ENCODE peak calls at places on chromosomes 16 and 17, in six cellular contexts. K, P, Z, Q, F and X are unnamed samples.

GRCh38 chr17:45784293-45784582 is at the start of gene CRHR1:
- DNase-seq in K (no peak), P (peak; percentile 86), Z (no peak), Q (no peak), F (no peak), X (no peak)

GRCh38 chr17:30554839-30555751 is 77.9 kb downstream of the GOSR1 start:
- DNase-seq in K (peak; percentile 71), P (peak; percentile 93), Z (no peak), Q (peak; percentile 40), F (peak; percentile 73), X (no peak)

GRCh38 chr17:63511331-63511730 is 11.8 kb upstream of the KCNH6 start:
- DNase-seq in K (no peak), P (no peak), Z (no peak), Q (no peak), F (no peak), X (no peak)

GRCh38 chr16:91484-91883 is 13.5 kb downstream of the MPG start:
- DNase-seq in K (no peak), P (no peak), Z (no peak), Q (peak; percentile 45), F (no peak), X (no peak)

GRCh38 chr17:51166987-51167931 is 1.0 kb downstream of the NME2 start:
- DNase-seq in K (peak; percentile 87), P (peak; percentile 90), Z (peak; percentile 72), Q (peak; percentile 55), F (peak; percentile 87), X (peak; percentile 21)

GRCh38 chr17:82095777-82096708 is 2.0 kb downstream of the FASN start:
- DNase-seq in K (no peak), P (no peak), Z (no peak), Q (no peak), F (no peak), X (no peak)

GRCh38 chr17:81918762-81919545 is 978 bp upstream of the SIRT7 start:
- DNase-seq in K (no peak), P (no peak), Z (no peak), Q (no peak), F (no peak), X (no peak)

GRCh38 chr17:38572292-38572664 is 33.5 kb downstream of the SRCIN1 start:
- DNase-seq in K (no peak), P (no peak), Z (no peak), Q (no peak), F (no peak), X (no peak)

GRCh38 chr17:7043195-7043543 is 723 bp downstream of the SLC16A11 start:
- DNase-seq in K (no peak), P (no peak), Z (peak; percentile 77), Q (no peak), F (no peak), X (no peak)

GRCh38 chr17:64192588-64192987 is 62.6 kb upstream of the ERN1 start:
- DNase-seq in K (no peak), P (no peak), Z (no peak), Q (no peak), F (no peak), X (no peak)

GRCh38 chr17:38463451-38463858 is 35.2 kb downstream of the ARHGAP23 start:
- DNase-seq in K (no peak), P (no peak), Z (peak; percentile 41), Q (no peak), F (no peak), X (peak; percentile 23)

GRCh38 chr16:27867122-27868110 is 196.1 kb downstream of the GSG1L start:
- DNase-seq in K (peak; percentile 90), P (peak; percentile 98), Z (peak; percentile 59), Q (peak; percentile 82), F (no peak), X (peak; percentile 67)

GRCh38 chr16:26569793-26570192 is 496.9 kb upstream of the C16orf82 start:
- DNase-seq in K (peak; percentile 52), P (peak; percentile 78), Z (no peak), Q (no peak), F (no peak), X (no peak)

GRCh38 chr17:4806770-4807533 is at the start of gene PLD2:
- DNase-seq in K (peak; percentile 95), P (peak; percentile 97), Z (peak; percentile 94), Q (peak; percentile 83), F (peak; percentile 94), X (peak; percentile 84)

GRCh38 chr17:21470861-21471260 is 94.7 kb downstream of the KCNJ12 start:
- DNase-seq in K (no peak), P (no peak), Z (no peak), Q (no peak), F (no peak), X (no peak)

GRCh38 chr17:58648236-58648635 is 43.6 kb downstream of the TEX14 start:
- DNase-seq in K (no peak), P (no peak), Z (no peak), Q (no peak), F (no peak), X (no peak)

GRCh38 chr17:43663383-43663782 is 1.7 kb upstream of the MEOX1 start:
- DNase-seq in K (no peak), P (no peak), Z (no peak), Q (no peak), F (no peak), X (no peak)

GRCh38 chr17:13311301-13311700 is 290.4 kb downstream of the HS3ST3A1 start:
- DNase-seq in K (no peak), P (no peak), Z (no peak), Q (peak; percentile 57), F (no peak), X (no peak)

GRCh38 chr17:6676802-6677157 is 25.2 kb downstream of the C17orf100 start:
- DNase-seq in K (no peak), P (peak; percentile 46), Z (no peak), Q (no peak), F (no peak), X (no peak)

GRCh38 chr17:50538549-50539410 is 6.2 kb downstream of the EPN3 start:
- DNase-seq in K (no peak), P (peak; percentile 71), Z (no peak), Q (no peak), F (no peak), X (no peak)

GRCh38 chr17:37142294-37142944 is 193.7 kb downstream of the AATF start:
- DNase-seq in K (no peak), P (no peak), Z (no peak), Q (no peak), F (no peak), X (no peak)

GRCh38 chr16:55944377-55944802 is 69.2 kb upstream of the CES5A start:
- DNase-seq in K (peak; percentile 76), P (peak; percentile 92), Z (peak; percentile 68), Q (peak; percentile 88), F (peak; percentile 80), X (peak; percentile 85)

DNA sequence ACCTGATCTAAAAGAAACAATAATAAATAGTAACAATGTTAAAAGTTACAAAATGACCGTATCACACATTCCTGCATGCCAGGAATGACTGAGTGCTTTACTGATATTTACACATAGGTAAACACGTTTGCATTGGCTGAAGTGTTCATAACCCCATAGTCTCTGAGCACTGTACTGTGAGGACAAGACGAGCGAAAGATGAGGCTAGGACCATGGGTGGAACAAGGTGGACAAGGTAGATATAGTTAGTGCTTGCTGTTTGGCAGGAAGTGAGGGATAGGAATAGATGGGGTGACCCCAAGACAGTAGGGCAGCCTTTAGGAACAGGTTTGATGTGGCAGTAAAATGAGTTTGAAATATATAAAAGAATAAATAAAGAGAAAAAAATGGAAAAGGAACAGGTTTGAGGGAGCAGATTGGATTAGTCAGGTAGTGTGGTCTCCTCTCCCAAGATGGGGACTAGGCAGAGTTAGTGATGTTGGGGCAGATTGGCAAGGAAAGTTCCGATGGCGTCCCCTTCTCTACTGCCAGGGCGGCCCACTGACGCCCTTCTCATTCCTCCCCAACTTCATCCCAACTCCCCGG is 453 bp upstream of the E2F4 start:
- DNase-seq in K (no peak), P (no peak), Z (no peak), Q (no peak), F (no peak), X (no peak)
- H3K4me3 ChIP-seq in K (peak overlapping the region; percentile 100), P (peak overlapping the region; percentile 99), Z (peak overlapping the region; percentile 100), Q (no peak overlapping the region), F (no peak overlapping the region), X (peak overlapping the region; percentile 99)

DNA sequence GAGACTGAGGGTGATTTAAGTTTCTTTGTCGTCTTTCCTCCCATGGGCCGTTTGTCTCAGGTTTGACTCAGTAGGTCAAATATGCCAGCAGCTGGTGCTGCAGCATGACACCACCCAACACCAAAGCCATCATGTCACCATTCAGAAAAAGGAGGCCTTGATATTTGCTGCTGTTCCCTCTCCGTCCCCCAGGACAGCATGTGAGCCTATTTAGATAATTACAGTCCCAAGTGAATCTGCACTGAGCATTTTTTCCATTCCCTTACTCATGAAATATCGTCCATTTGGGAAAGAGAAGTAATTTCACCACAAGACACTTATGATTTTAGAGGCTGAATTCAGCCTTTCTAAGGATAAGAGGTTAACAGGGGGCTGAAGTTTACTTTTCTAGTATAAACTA is 62.2 kb upstream of the ADORA2B start:
- DNase-seq in K (no peak), P (no peak), Z (no peak), Q (peak; percentile 11), F (no peak), X (no peak)
- H3K27ac ChIP-seq in K (no peak overlapping the region), P (no peak overlapping the region), Z (no peak overlapping the region), Q (no peak overlapping the region), F (no peak overlapping the region), X (no peak overlapping the region)

DNA sequence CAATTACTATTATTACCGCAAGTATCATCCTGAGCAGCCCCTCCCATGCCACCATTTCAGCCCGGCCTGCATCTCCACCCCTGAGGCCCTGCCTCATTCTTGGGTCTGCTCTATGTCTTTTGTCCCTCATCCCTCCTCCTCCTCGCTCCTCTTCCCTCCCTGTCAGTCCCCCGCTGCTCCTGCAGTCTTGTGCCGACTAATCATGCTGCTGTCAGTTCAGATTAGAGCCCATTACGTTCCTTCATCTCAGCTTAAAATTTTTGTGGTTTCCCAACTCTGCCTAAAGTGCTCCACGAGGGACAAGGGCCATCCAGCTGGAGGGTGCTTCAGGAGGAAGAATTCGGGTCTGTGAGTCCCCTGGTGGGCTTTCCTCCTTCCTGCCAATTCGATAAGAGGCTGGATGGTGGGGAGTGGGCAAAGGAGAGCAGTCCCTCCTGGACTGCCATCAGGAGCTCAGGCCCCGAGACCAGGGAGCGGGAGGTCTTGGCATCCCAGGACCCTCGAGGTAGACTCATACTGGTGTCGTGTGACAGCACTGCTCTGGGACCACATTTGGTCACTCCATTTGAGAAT is 32.9 kb upstream of the GOSR2 start:
- DNase-seq in K (no peak), P (peak; percentile 59), Z (no peak), Q (no peak), F (no peak), X (no peak)
- H3K27me3 ChIP-seq in K (no peaks in the 10 kb centered on the region), P (peaks cover 5% of the 10 kb centered on the region), Z (no peaks in the 10 kb centered on the region), Q (no peaks in the 10 kb centered on the region), F (no peaks in the 10 kb centered on the region), X (peaks cover 8% of the 10 kb centered on the region)

GRCh38 chr16:65964752-65965151 is 401.7 kb upstream of the CDH5 start:
- DNase-seq in K (no peak), P (peak; percentile 58), Z (no peak), Q (no peak), F (no peak), X (no peak)

GRCh38 chr16:65965632-65966031 is 400.9 kb upstream of the CDH5 start:
- DNase-seq in K (no peak), P (no peak), Z (peak; percentile 75), Q (no peak), F (no peak), X (no peak)

GRCh38 chr16:65961491-65962143 is 404.9 kb upstream of the CDH5 start:
- DNase-seq in K (no peak), P (no peak), Z (no peak), Q (no peak), F (no peak), X (no peak)

GRCh38 chr16:65967376-65967775 is 399.1 kb upstream of the CDH5 start:
- DNase-seq in K (no peak), P (no peak), Z (no peak), Q (no peak), F (no peak), X (no peak)
- H3K4me3 ChIP-seq in K (no peak overlapping the region), P (no peak overlapping the region), Z (no peak overlapping the region), Q (no peak overlapping the region), F (no peak overlapping the region), X (no peak overlapping the region)

GRCh38 chr17:76827736-76828135 is 40.5 kb upstream of the MGAT5B start:
- DNase-seq in K (no peak), P (no peak), Z (no peak), Q (no peak), F (no peak), X (no peak)
- H3K27ac ChIP-seq in K (no peak overlapping the region), P (no peak overlapping the region), Z (no peak overlapping the region), Q (no peak overlapping the region), F (no peak overlapping the region), X (no peak overlapping the region)